ENCODE peak calls at places on chromosome 11, in six cellular contexts. One of them, this sample, is unnamed.

GRCh38 chr11:62105611-62106245 is 18.1 kb upstream of the INCENP start:
- DNase-seq in mesendoderm: no peak
- DNase-seq in astrocyte: no peak
- DNase-seq in fibroblast of lung: peak; percentile 65
- DNase-seq in CD8-positive, alpha-beta memory T cell: no peak
- DNase-seq in pancreas: no peak
- DNase-seq in this sample: no peak

GRCh38 chr11:118343248-118343647 is 743 bp upstream of the CD3D start:
- DNase-seq in pancreas: no peak
- DNase-seq in fibroblast of lung: no peak
- DNase-seq in mesendoderm: no peak
- DNase-seq in astrocyte: no peak
- DNase-seq in CD8-positive, alpha-beta memory T cell: peak; percentile 44
- DNase-seq in this sample: no peak

GRCh38 chr11:131684111-131685060 is 314.0 kb downstream of the NTM start:
- DNase-seq in CD8-positive, alpha-beta memory T cell: no peak
- DNase-seq in mesendoderm: peak; percentile 45
- DNase-seq in astrocyte: no peak
- DNase-seq in pancreas: no peak
- DNase-seq in fibroblast of lung: no peak
- DNase-seq in this sample: no peak

GRCh38 chr11:68753300-68753699 is 2.0 kb upstream of the TESMIN start:
- DNase-seq in pancreas: no peak
- DNase-seq in mesendoderm: no peak
- DNase-seq in astrocyte: no peak
- DNase-seq in CD8-positive, alpha-beta memory T cell: no peak
- DNase-seq in fibroblast of lung: no peak
- DNase-seq in this sample: no peak

GRCh38 chr11:69450857-69451220 is 30.6 kb upstream of the LINC01488 start:
- DNase-seq in mesendoderm: no peak
- DNase-seq in astrocyte: no peak
- DNase-seq in CD8-positive, alpha-beta memory T cell: no peak
- DNase-seq in pancreas: no peak
- DNase-seq in fibroblast of lung: no peak
- DNase-seq in this sample: no peak

GRCh38 chr11:83157755-83158473 is 983 bp downstream of the PCF11 start:
- DNase-seq in mesendoderm: peak; percentile 74
- DNase-seq in fibroblast of lung: peak; percentile 65
- DNase-seq in pancreas: peak; percentile 71
- DNase-seq in astrocyte: peak; percentile 18
- DNase-seq in CD8-positive, alpha-beta memory T cell: peak; percentile 62
- DNase-seq in this sample: peak; percentile 77

GRCh38 chr11:84855846-84856245 is 771.3 kb downstream of the DLG2 start:
- DNase-seq in fibroblast of lung: peak; percentile 17
- DNase-seq in CD8-positive, alpha-beta memory T cell: no peak
- DNase-seq in astrocyte: peak; percentile 81
- DNase-seq in pancreas: no peak
- DNase-seq in mesendoderm: peak; percentile 67
- DNase-seq in this sample: no peak

GRCh38 chr11:84036664-84037194 is 750.6 kb upstream of the CCDC90B start:
- DNase-seq in CD8-positive, alpha-beta memory T cell: no peak
- DNase-seq in astrocyte: no peak
- DNase-seq in mesendoderm: no peak
- DNase-seq in fibroblast of lung: no peak
- DNase-seq in pancreas: no peak
- DNase-seq in this sample: no peak

GRCh38 chr11:77071671-77072605 is 5.2 kb downstream of the CAPN5 start:
- DNase-seq in fibroblast of lung: peak; percentile 19
- DNase-seq in astrocyte: no peak
- DNase-seq in mesendoderm: peak; percentile 40
- DNase-seq in CD8-positive, alpha-beta memory T cell: no peak
- DNase-seq in pancreas: no peak
- DNase-seq in this sample: peak; percentile 53

GRCh38 chr11:77074205-77074604 is 7.4 kb downstream of the CAPN5 start:
- DNase-seq in mesendoderm: no peak
- DNase-seq in CD8-positive, alpha-beta memory T cell: no peak
- DNase-seq in astrocyte: no peak
- DNase-seq in fibroblast of lung: no peak
- DNase-seq in pancreas: peak; percentile 61
- DNase-seq in this sample: peak; percentile 64

GRCh38 chr11:77073328-77074001 is 6.7 kb downstream of the CAPN5 start:
- DNase-seq in CD8-positive, alpha-beta memory T cell: no peak
- DNase-seq in mesendoderm: no peak
- DNase-seq in pancreas: peak; percentile 73
- DNase-seq in fibroblast of lung: peak; percentile 97
- DNase-seq in astrocyte: peak; percentile 87
- DNase-seq in this sample: peak; percentile 74

GRCh38 chr11:77071077-77071476 is 4.3 kb downstream of the CAPN5 start:
- DNase-seq in mesendoderm: no peak
- DNase-seq in CD8-positive, alpha-beta memory T cell: no peak
- DNase-seq in fibroblast of lung: no peak
- DNase-seq in pancreas: no peak
- DNase-seq in astrocyte: no peak
- DNase-seq in this sample: peak; percentile 32

GRCh38 chr11:77072851-77073327 is 6.1 kb downstream of the CAPN5 start:
- DNase-seq in astrocyte: no peak
- DNase-seq in mesendoderm: no peak
- DNase-seq in fibroblast of lung: no peak
- DNase-seq in pancreas: no peak
- DNase-seq in CD8-positive, alpha-beta memory T cell: no peak
- DNase-seq in this sample: no peak
- H3K27ac ChIP-seq in astrocyte: peak overlapping the region; percentile 91
- H3K27ac ChIP-seq in mesendoderm: no peak overlapping the region
- H3K27ac ChIP-seq in fibroblast of lung: peak overlapping the region; percentile 94
- H3K27ac ChIP-seq in pancreas: peak overlapping the region; percentile 33
- H3K27ac ChIP-seq in CD8-positive, alpha-beta memory T cell: no peak overlapping the region
- H3K27ac ChIP-seq in this sample: peak overlapping the region; percentile 85

GRCh38 chr11:95140397-95141030 is 50.9 kb downstream of the ENDOD1 start:
- DNase-seq in pancreas: no peak
- DNase-seq in fibroblast of lung: no peak
- DNase-seq in CD8-positive, alpha-beta memory T cell: no peak
- DNase-seq in mesendoderm: no peak
- DNase-seq in astrocyte: peak; percentile 73
- DNase-seq in this sample: no peak

GRCh38 chr11:95144313-95145235 is 54.9 kb downstream of the ENDOD1 start:
- DNase-seq in mesendoderm: peak; percentile 62
- DNase-seq in fibroblast of lung: no peak
- DNase-seq in CD8-positive, alpha-beta memory T cell: no peak
- DNase-seq in astrocyte: peak; percentile 39
- DNase-seq in pancreas: no peak
- DNase-seq in this sample: no peak

GRCh38 chr11:95142431-95142830 is 52.8 kb downstream of the ENDOD1 start:
- DNase-seq in mesendoderm: no peak
- DNase-seq in fibroblast of lung: no peak
- DNase-seq in pancreas: no peak
- DNase-seq in CD8-positive, alpha-beta memory T cell: no peak
- DNase-seq in astrocyte: no peak
- DNase-seq in this sample: no peak

GRCh38 chr11:95145430-95146063 is 55.9 kb downstream of the ENDOD1 start:
- DNase-seq in mesendoderm: no peak
- DNase-seq in astrocyte: no peak
- DNase-seq in fibroblast of lung: no peak
- DNase-seq in pancreas: no peak
- DNase-seq in CD8-positive, alpha-beta memory T cell: no peak
- DNase-seq in this sample: no peak

DNA sequence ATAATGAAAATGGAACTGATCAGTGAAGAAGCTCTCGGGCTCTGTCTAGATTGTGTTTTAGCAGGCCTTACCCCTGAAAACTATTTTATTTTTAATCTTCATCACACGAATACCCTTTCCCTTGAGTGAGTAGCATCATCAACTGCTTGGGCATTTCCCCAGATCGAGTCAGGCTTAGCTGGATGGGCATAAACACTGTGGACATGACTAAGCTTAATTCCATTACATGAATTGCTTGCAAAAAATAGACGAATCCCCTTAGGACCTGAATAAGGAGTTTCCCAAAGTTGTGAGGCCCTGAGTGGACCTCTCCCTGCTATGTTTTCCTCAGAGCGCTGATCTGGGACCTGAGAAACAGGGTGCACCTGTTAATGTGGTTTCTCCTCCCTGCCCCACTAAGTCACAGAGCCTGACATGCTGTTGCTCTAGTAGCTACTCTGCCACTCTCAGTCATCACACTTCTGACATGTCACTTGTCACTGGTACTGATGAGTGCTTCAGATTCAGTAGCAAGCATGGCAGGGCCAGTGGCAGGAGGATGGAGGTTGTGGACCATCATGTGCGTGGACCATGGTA is 53.5 kb downstream of the ENDOD1 start:
- DNase-seq in mesendoderm: no peak
- DNase-seq in pancreas: no peak
- DNase-seq in astrocyte: no peak
- DNase-seq in CD8-positive, alpha-beta memory T cell: no peak
- DNase-seq in fibroblast of lung: no peak
- DNase-seq in this sample: no peak
- H3K27ac ChIP-seq in mesendoderm: no peak overlapping the region
- H3K27ac ChIP-seq in pancreas: no peak overlapping the region
- H3K27ac ChIP-seq in astrocyte: no peak overlapping the region
- H3K27ac ChIP-seq in CD8-positive, alpha-beta memory T cell: no peak overlapping the region
- H3K27ac ChIP-seq in fibroblast of lung: no peak overlapping the region
- H3K27ac ChIP-seq in this sample: no peak overlapping the region

DNA sequence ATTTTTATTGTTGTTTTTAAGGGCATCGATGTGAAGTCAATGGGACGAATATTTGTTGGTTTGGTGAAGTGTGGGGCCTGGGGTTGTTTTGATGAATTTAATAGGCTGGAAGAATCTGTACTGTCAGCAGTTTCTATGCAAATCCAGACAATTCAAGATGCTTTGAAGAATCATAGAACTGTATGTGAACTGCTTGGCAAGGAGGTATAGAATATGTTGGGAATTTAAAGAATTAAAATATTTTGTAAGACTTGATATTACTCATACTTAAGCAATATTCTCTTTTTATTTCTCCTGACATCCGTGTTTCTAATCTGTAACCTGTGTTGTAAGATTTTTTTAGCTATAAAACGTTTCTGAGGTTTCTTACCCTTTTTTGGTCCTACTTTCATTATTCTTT is 61.6 kb downstream of the DYNC2H1 start:
- DNase-seq in pancreas: no peak
- DNase-seq in CD8-positive, alpha-beta memory T cell: no peak
- DNase-seq in fibroblast of lung: peak; percentile 54
- DNase-seq in mesendoderm: no peak
- DNase-seq in astrocyte: no peak
- DNase-seq in this sample: no peak
- H3K27ac ChIP-seq in pancreas: no peak overlapping the region
- H3K27ac ChIP-seq in CD8-positive, alpha-beta memory T cell: no peak overlapping the region
- H3K27ac ChIP-seq in fibroblast of lung: no peak overlapping the region
- H3K27ac ChIP-seq in mesendoderm: no peak overlapping the region
- H3K27ac ChIP-seq in astrocyte: no peak overlapping the region
- H3K27ac ChIP-seq in this sample: no peak overlapping the region

GRCh38 chr11:70883973-70884688 is 368.2 kb downstream of the SHANK2 start:
- DNase-seq in fibroblast of lung: no peak
- DNase-seq in mesendoderm: no peak
- DNase-seq in pancreas: no peak
- DNase-seq in astrocyte: no peak
- DNase-seq in CD8-positive, alpha-beta memory T cell: no peak
- DNase-seq in this sample: no peak
- H3K27ac ChIP-seq in fibroblast of lung: no peak overlapping the region
- H3K27ac ChIP-seq in mesendoderm: no peak overlapping the region
- H3K27ac ChIP-seq in pancreas: no peak overlapping the region
- H3K27ac ChIP-seq in astrocyte: no peak overlapping the region
- H3K27ac ChIP-seq in CD8-positive, alpha-beta memory T cell: no peak overlapping the region
- H3K27ac ChIP-seq in this sample: no peak overlapping the region

GRCh38 chr11:119808431-119809185 is 79.6 kb upstream of the NECTIN1 start:
- DNase-seq in mesendoderm: no peak
- DNase-seq in pancreas: no peak
- DNase-seq in astrocyte: no peak
- DNase-seq in CD8-positive, alpha-beta memory T cell: no peak
- DNase-seq in fibroblast of lung: no peak
- DNase-seq in this sample: no peak
- H3K27ac ChIP-seq in mesendoderm: no peak overlapping the region
- H3K27ac ChIP-seq in pancreas: no peak overlapping the region
- H3K27ac ChIP-seq in astrocyte: no peak overlapping the region
- H3K27ac ChIP-seq in CD8-positive, alpha-beta memory T cell: no peak overlapping the region
- H3K27ac ChIP-seq in fibroblast of lung: no peak overlapping the region
- H3K27ac ChIP-seq in this sample: no peak overlapping the region

GRCh38 chr11:7576671-7577225 is 62.9 kb downstream of the PPFIBP2 start:
- DNase-seq in pancreas: no peak
- DNase-seq in fibroblast of lung: no peak
- DNase-seq in astrocyte: peak; percentile 10
- DNase-seq in CD8-positive, alpha-beta memory T cell: no peak
- DNase-seq in mesendoderm: peak; percentile 50
- DNase-seq in this sample: no peak
- H3K27ac ChIP-seq in pancreas: no peak overlapping the region
- H3K27ac ChIP-seq in fibroblast of lung: peak overlapping the region; percentile 50
- H3K27ac ChIP-seq in astrocyte: no peak overlapping the region
- H3K27ac ChIP-seq in CD8-positive, alpha-beta memory T cell: no peak overlapping the region
- H3K27ac ChIP-seq in mesendoderm: peak overlapping the region; percentile 78
- H3K27ac ChIP-seq in this sample: peak overlapping the region; percentile 75

GRCh38 chr11:22536036-22536435 is 89.6 kb downstream of the FANCF start:
- DNase-seq in CD8-positive, alpha-beta memory T cell: no peak
- DNase-seq in pancreas: no peak
- DNase-seq in mesendoderm: no peak
- DNase-seq in fibroblast of lung: no peak
- DNase-seq in astrocyte: peak; percentile 68
- DNase-seq in this sample: no peak
- H3K27ac ChIP-seq in CD8-positive, alpha-beta memory T cell: no peak overlapping the region
- H3K27ac ChIP-seq in pancreas: no peak overlapping the region
- H3K27ac ChIP-seq in mesendoderm: no peak overlapping the region
- H3K27ac ChIP-seq in fibroblast of lung: no peak overlapping the region
- H3K27ac ChIP-seq in astrocyte: no peak overlapping the region
- H3K27ac ChIP-seq in this sample: no peak overlapping the region

GRCh38 chr11:111571829-111572501 is 30.3 kb upstream of the SIK2 start:
- DNase-seq in mesendoderm: no peak
- DNase-seq in pancreas: no peak
- DNase-seq in astrocyte: no peak
- DNase-seq in fibroblast of lung: no peak
- DNase-seq in CD8-positive, alpha-beta memory T cell: no peak
- DNase-seq in this sample: no peak
- H3K27ac ChIP-seq in mesendoderm: no peak overlapping the region
- H3K27ac ChIP-seq in pancreas: no peak overlapping the region
- H3K27ac ChIP-seq in astrocyte: no peak overlapping the region
- H3K27ac ChIP-seq in fibroblast of lung: no peak overlapping the region
- H3K27ac ChIP-seq in CD8-positive, alpha-beta memory T cell: no peak overlapping the region
- H3K27ac ChIP-seq in this sample: no peak overlapping the region

GRCh38 chr11:114121138-114121537 is 61.6 kb downstream of the ZBTB16 start:
- DNase-seq in pancreas: no peak
- DNase-seq in mesendoderm: no peak
- DNase-seq in CD8-positive, alpha-beta memory T cell: no peak
- DNase-seq in fibroblast of lung: no peak
- DNase-seq in astrocyte: no peak
- DNase-seq in this sample: no peak
- H3K27ac ChIP-seq in pancreas: no peak overlapping the region
- H3K27ac ChIP-seq in mesendoderm: no peak overlapping the region
- H3K27ac ChIP-seq in CD8-positive, alpha-beta memory T cell: no peak overlapping the region
- H3K27ac ChIP-seq in fibroblast of lung: no peak overlapping the region
- H3K27ac ChIP-seq in astrocyte: no peak overlapping the region
- H3K27ac ChIP-seq in this sample: peak overlapping the region; percentile 24

GRCh38 chr11:63840356-63841060 is 1.6 kb downstream of the MARK2 start:
- DNase-seq in mesendoderm: no peak
- DNase-seq in CD8-positive, alpha-beta memory T cell: peak; percentile 30
- DNase-seq in pancreas: no peak
- DNase-seq in fibroblast of lung: no peak
- DNase-seq in astrocyte: no peak
- DNase-seq in this sample: no peak
- H3K27ac ChIP-seq in mesendoderm: no peak overlapping the region
- H3K27ac ChIP-seq in CD8-positive, alpha-beta memory T cell: peak overlapping the region; percentile 80
- H3K27ac ChIP-seq in pancreas: peak overlapping the region; percentile 64
- H3K27ac ChIP-seq in fibroblast of lung: peak overlapping the region; percentile 21
- H3K27ac ChIP-seq in astrocyte: no peak overlapping the region
- H3K27ac ChIP-seq in this sample: peak overlapping the region; percentile 81